ENCODE peak calls at places on chromosomes 7 and 10, in eight cellular contexts. L, D, H, Q, E, O, M and I are unnamed samples.

GRCh38 chr7:15571303-15571878 is 9.6 kb upstream of the AGMO start:
- DNase-seq in E (no peak), Q (no peak), L (peak; percentile 58), M (no peak), D (no peak), H (no peak), O (no peak), I (peak; percentile 34)

GRCh38 chr7:19725770-19726169 is 16.9 kb upstream of the POLR1F start:
- DNase-seq in M (no peak), E (no peak), D (no peak), O (no peak), Q (no peak), H (no peak), L (no peak), I (no peak)

GRCh38 chr7:17130281-17131059 is 168.0 kb upstream of the AHR start:
- DNase-seq in E (no peak), Q (no peak), H (peak; percentile 44), O (no peak), D (peak; percentile 95), M (no peak), L (peak; percentile 99), I (peak; percentile 65)

GRCh38 chr7:30935569-30935877 is 23.9 kb downstream of the AQP1 start:
- DNase-seq in M (no peak), H (no peak), Q (no peak), O (no peak), L (no peak), E (no peak), D (no peak), I (no peak)

GRCh38 chr10:36344240-36344639 is 702.1 kb upstream of the FZD8 start:
- DNase-seq in H (peak; percentile 25), L (no peak), Q (no peak), O (no peak), M (no peak), E (no peak), D (no peak), I (peak; percentile 41)

GRCh38 chr7:68020102-68020501 is 1023.5 kb downstream of the TYW1 start:
- DNase-seq in O (no peak), E (no peak), M (no peak), D (no peak), Q (no peak), H (no peak), L (no peak), I (no peak)

GRCh38 chr10:17229717-17229966 is 1.6 kb downstream of the VIM start:
- DNase-seq in Q (no peak), L (no peak), O (no peak), M (no peak), E (no peak), H (no peak), D (peak; percentile 81), I (no peak)

GRCh38 chr7:151094675-151095074 is 8.4 kb downstream of the AGAP3 start:
- DNase-seq in O (no peak), L (no peak), E (no peak), M (no peak), D (no peak), H (no peak), Q (no peak), I (no peak)

GRCh38 chr10:96632974-96633373 is 46.2 kb upstream of the TM9SF3 start:
- DNase-seq in M (no peak), H (no peak), E (no peak), Q (no peak), L (no peak), O (no peak), D (peak; percentile 95), I (no peak)

GRCh38 chr7:51090411-51090810 is 226.2 kb downstream of the COBL start:
- DNase-seq in L (no peak), E (no peak), O (no peak), M (no peak), D (no peak), Q (no peak), H (peak; percentile 19), I (peak; percentile 36)

GRCh38 chr10:67837519-67838314 is at the start of gene DNAJC12:
- DNase-seq in E (no peak), Q (no peak), O (no peak), D (peak; percentile 95), M (no peak), H (no peak), L (peak; percentile 90), I (peak; percentile 63)

GRCh38 chr7:56213574-56213973 is 97.4 kb upstream of the NUPR2 start:
- DNase-seq in E (no peak), D (no peak), O (no peak), L (no peak), Q (no peak), M (no peak), H (no peak), I (no peak)

GRCh38 chr10:24208661-24209420 is at the start of gene KIAA1217:
- DNase-seq in D (peak; percentile 73), H (no peak), M (no peak), E (no peak), Q (no peak), O (no peak), L (peak; percentile 57), I (peak; percentile 56)

GRCh38 chr10:104767745-104768144 is 126.7 kb downstream of the SORCS3 start:
- DNase-seq in L (no peak), H (no peak), M (no peak), Q (no peak), D (no peak), O (no peak), E (no peak), I (peak; percentile 2)

GRCh38 chr7:78677391-78677790 is 776.1 kb downstream of the MAGI2 start:
- DNase-seq in H (no peak), M (no peak), Q (no peak), E (no peak), D (no peak), O (no peak), L (no peak), I (no peak)

GRCh38 chr7:100825760-100826545 is 1.4 kb downstream of the EPHB4 start:
- DNase-seq in L (peak; percentile 57), Q (no peak), M (no peak), H (peak; percentile 38), O (no peak), E (peak; percentile 10), D (no peak), I (peak; percentile 51)

GRCh38 chr10:31774291-31774900 is 154.2 kb downstream of the ARHGAP12 start:
- DNase-seq in O (no peak), E (no peak), M (no peak), D (no peak), H (no peak), Q (no peak), L (no peak), I (no peak)

GRCh38 chr10:86229811-86230409 is 136.7 kb downstream of the GRID1 start:
- DNase-seq in M (no peak), O (no peak), D (no peak), E (no peak), Q (no peak), L (no peak), H (no peak), I (no peak)

GRCh38 chr10:93513091-93513490 is 16.7 kb downstream of the CEP55 start:
- DNase-seq in L (no peak), O (no peak), D (no peak), Q (no peak), M (no peak), H (no peak), E (no peak), I (no peak)

GRCh38 chr7:152363798-152364197 is 72.0 kb downstream of the KMT2C start:
- DNase-seq in E (no peak), L (no peak), O (no peak), H (no peak), Q (no peak), M (no peak), D (no peak), I (no peak)

GRCh38 chr10:103838851-103839512 is 16.4 kb downstream of the SH3PXD2A start:
- DNase-seq in M (no peak), E (no peak), Q (peak; percentile 65), O (no peak), L (no peak), D (no peak), H (no peak), I (peak; percentile 47)

GRCh38 chr7:36538126-36538525 is 148.5 kb downstream of the ANLN start:
- DNase-seq in M (no peak), D (no peak), O (no peak), Q (no peak), H (no peak), L (no peak), E (no peak), I (no peak)